ENCODE peak calls at places on chromosomes 12 and 14, in ten cellular contexts. Q is ovary, X is endothelial cell of umbilical vein, E is psoas muscle, M is A549, J is heart right ventricle, P is ascending aorta, R is suprapubic skin, Y is iPS DF 6.9, Z is transverse colon. K is an unnamed sample.

GRCh38 chr14:90024910-90025309 is 36.9 kb upstream of the KCNK13 start:
- DNase-seq in J (no peak), X (no peak), P (no peak), R (no peak), Y (no peak), E (no peak), Q (no peak), Z (no peak), M (no peak), K (no peak)

GRCh38 chr12:71476513-71476912 is 36.9 kb downstream of the LGR5 start:
- DNase-seq in R (no peak), E (no peak), M (no peak), X (no peak), P (peak; percentile 84), J (no peak), Q (no peak), Z (no peak), Y (no peak), K (no peak)

GRCh38 chr14:54338696-54339317 is 58.0 kb upstream of the CDKN3 start:
- DNase-seq in M (peak; percentile 18), J (no peak), Y (no peak), P (no peak), E (no peak), R (no peak), Q (no peak), X (peak; percentile 78), Z (no peak), K (no peak)

GRCh38 chr14:103994535-103995184 is 52.3 kb upstream of the RD3L start:
- DNase-seq in Y (no peak), X (no peak), P (no peak), Z (no peak), E (no peak), M (no peak), J (no peak), R (no peak), Q (no peak), K (no peak)

GRCh38 chr14:74949859-74950572 is 5.4 kb downstream of the PGF start:
- DNase-seq in R (no peak), M (no peak), X (no peak), J (no peak), E (peak; percentile 55), P (peak; percentile 55), Y (no peak), Z (no peak), Q (no peak), K (no peak)

GRCh38 chr12:47400251-47400650 is 305.6 kb downstream of the RPAP3 start:
- DNase-seq in P (no peak), Z (no peak), R (no peak), X (no peak), E (no peak), J (no peak), Y (no peak), M (no peak), Q (no peak), K (no peak)

GRCh38 chr14:64659366-64659765 is 44.9 kb upstream of the PLEKHG3 start:
- DNase-seq in J (no peak), R (no peak), M (no peak), X (no peak), E (no peak), Y (no peak), P (no peak), Q (no peak), Z (no peak), K (no peak)

GRCh38 chr12:102474438-102475064 is 5.8 kb downstream of the IGF1 start:
- DNase-seq in E (no peak), P (no peak), Q (no peak), M (no peak), Z (no peak), J (no peak), Y (no peak), X (no peak), R (no peak), K (no peak)

GRCh38 chr14:73942180-73942579 is 7.7 kb downstream of the FAM161B start:
- DNase-seq in P (no peak), E (no peak), Z (no peak), X (no peak), Y (no peak), J (no peak), Q (no peak), M (no peak), R (no peak), K (no peak)
- H3K9me3 ChIP-seq in P (no peaks in the 10 kb centered on the region), E (no peaks in the 10 kb centered on the region), Z (no peaks in the 10 kb centered on the region), X (no peaks in the 10 kb centered on the region), Y (no peaks in the 10 kb centered on the region), J (no peaks in the 10 kb centered on the region), Q (no peaks in the 10 kb centered on the region), M (no peaks in the 10 kb centered on the region), R (no peaks in the 10 kb centered on the region), K (no peaks in the 10 kb centered on the region)

GRCh38 chr12:49661191-49661590 is 37.8 kb downstream of the PRPF40B start:
- DNase-seq in J (no peak), Z (no peak), P (no peak), Y (no peak), Q (no peak), R (no peak), E (no peak), X (no peak), M (no peak), K (no peak)

GRCh38 chr12:49664591-49665146 is 41.3 kb downstream of the PRPF40B start:
- DNase-seq in P (no peak), Q (no peak), E (no peak), Y (no peak), J (peak; percentile 60), M (no peak), R (no peak), X (peak; percentile 89), Z (no peak), K (no peak)

GRCh38 chr12:49665384-49665783 is 41.8 kb downstream of the FMNL3 start:
- DNase-seq in E (no peak), Z (no peak), R (no peak), Q (no peak), X (no peak), P (no peak), M (no peak), Y (no peak), J (no peak), K (no peak)

GRCh38 chr12:49664167-49664566 is 40.8 kb downstream of the PRPF40B start:
- DNase-seq in E (no peak), Y (no peak), X (no peak), R (no peak), J (no peak), M (no peak), Z (no peak), Q (no peak), P (no peak), K (no peak)

GRCh38 chr12:49662998-49663843 is 39.9 kb downstream of the PRPF40B start:
- DNase-seq in X (peak; percentile 95), Y (peak; percentile 35), Z (peak; percentile 63), Q (peak; percentile 63), R (no peak), E (peak; percentile 89), P (peak; percentile 88), M (no peak), J (peak; percentile 91), K (peak; percentile 67)
- H3K4me1 ChIP-seq in X (peaks cover 48% of the 10 kb centered on the region), Y (peaks cover 3% of the 10 kb centered on the region), Z (peaks cover 8% of the 10 kb centered on the region), Q (peaks cover 19% of the 10 kb centered on the region), R (peaks cover 33% of the 10 kb centered on the region), E (peaks cover 40% of the 10 kb centered on the region), P (peaks cover 39% of the 10 kb centered on the region), M (no peaks in the 10 kb centered on the region), J (peaks cover 95% of the 10 kb centered on the region), K (peaks cover 61% of the 10 kb centered on the region)

DNA sequence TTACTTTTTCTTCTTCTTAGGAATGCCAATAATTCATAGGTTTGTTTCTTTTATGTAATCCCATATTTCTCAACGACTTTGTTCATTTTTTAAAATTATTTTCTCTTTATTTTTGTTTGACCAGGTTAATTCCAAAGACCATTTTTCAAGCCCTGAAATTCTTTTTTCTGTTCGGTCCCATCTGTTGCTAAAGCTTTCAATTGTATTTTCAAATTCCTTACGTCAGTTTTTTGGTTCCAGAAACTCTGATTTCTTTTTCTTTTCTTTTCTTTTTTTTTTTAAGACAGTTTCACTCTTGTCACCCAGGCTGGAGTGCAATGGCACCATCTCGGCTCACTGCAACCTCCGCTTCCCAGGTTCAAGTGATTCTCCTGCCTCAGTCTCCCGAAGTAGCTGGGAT is 27.6 kb downstream of the RAB3IP start:
- DNase-seq in Y (no peak), R (no peak), P (no peak), J (no peak), Z (no peak), E (no peak), X (no peak), M (no peak), Q (no peak), K (no peak)
- H3K9me3 ChIP-seq in Y (peaks cover 9% of the 10 kb centered on the region), R (peaks cover 20% of the 10 kb centered on the region), P (peaks cover 50% of the 10 kb centered on the region), J (peaks cover 88% of the 10 kb centered on the region), Z (peaks cover 24% of the 10 kb centered on the region), E (peaks cover 3% of the 10 kb centered on the region), X (no peaks in the 10 kb centered on the region), M (peaks cover 23% of the 10 kb centered on the region), Q (no peaks in the 10 kb centered on the region), K (peaks cover 4% of the 10 kb centered on the region)

GRCh38 chr12:50533203-50533584 is 28.4 kb downstream of the DIP2B start:
- DNase-seq in R (no peak), X (no peak), E (no peak), J (no peak), Y (no peak), Z (no peak), M (no peak), Q (no peak), P (no peak), K (no peak)

GRCh38 chr12:50538178-50538577 is 33.4 kb downstream of the DIP2B start:
- DNase-seq in Y (no peak), Q (no peak), X (no peak), E (no peak), Z (no peak), R (no peak), M (no peak), J (no peak), P (no peak), K (no peak)

GRCh38 chr12:50533971-50534370 is 29.2 kb downstream of the DIP2B start:
- DNase-seq in M (no peak), Y (no peak), J (no peak), X (no peak), E (no peak), Z (no peak), Q (no peak), R (no peak), P (no peak), K (no peak)

GRCh38 chr12:50537538-50537919 is 32.7 kb downstream of the DIP2B start:
- DNase-seq in X (no peak), Z (no peak), Q (no peak), Y (no peak), P (no peak), M (peak; percentile 30), R (no peak), E (no peak), J (no peak), K (no peak)

DNA sequence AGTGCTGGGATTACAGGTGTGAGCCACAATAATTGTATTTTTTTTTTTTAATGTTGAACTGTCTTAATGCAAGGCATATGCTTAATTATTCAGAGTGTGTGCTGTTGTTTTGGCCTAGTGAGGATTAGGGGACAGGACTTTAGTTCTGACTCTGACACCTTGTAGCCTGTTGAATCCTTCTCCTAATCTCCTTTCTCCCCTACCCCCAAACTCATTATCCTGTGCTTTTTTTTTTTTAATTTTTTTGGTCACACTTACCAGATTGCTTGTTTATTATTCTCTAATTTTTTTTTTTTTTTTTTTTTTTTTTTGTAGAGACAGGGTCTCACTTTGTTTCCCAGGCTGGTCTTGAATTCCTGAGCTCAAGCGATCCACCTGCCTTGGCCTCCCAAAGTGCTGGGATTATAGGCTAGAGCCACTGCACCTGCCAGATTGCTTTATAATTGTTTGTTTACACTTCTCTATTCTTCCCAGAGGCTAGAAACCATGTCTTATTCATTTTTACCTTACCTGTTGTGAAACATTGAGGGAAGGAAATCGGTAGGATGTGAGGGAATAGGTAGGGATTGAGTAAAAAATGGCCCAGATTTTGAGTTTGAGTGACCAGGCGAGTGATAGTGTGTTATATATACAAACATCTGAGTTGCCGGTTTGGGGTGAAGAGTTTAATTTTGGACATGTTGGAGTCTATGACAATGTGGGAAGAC is 32.2 kb downstream of the DIP2B start:
- DNase-seq in J (no peak), Y (no peak), R (no peak), Z (no peak), P (no peak), E (no peak), Q (no peak), M (no peak), X (no peak), K (no peak)
- H3K4me1 ChIP-seq in J (peaks cover 16% of the 10 kb centered on the region), Y (no peaks in the 10 kb centered on the region), R (peaks cover 65% of the 10 kb centered on the region), Z (peaks cover 13% of the 10 kb centered on the region), P (no peaks in the 10 kb centered on the region), E (peaks cover 15% of the 10 kb centered on the region), Q (peaks cover 6% of the 10 kb centered on the region), M (peaks cover 67% of the 10 kb centered on the region), X (peaks cover 15% of the 10 kb centered on the region), K (peaks cover 8% of the 10 kb centered on the region)

K was measured in tibial nerve.